ENCODE peak calls at places on chromosomes 11 and 22, in eight cellular contexts. Q, R, B, F, O, T, W and C are unnamed samples.

GRCh38 chr11:72421351-72421750 is 13.0 kb downstream of the CLPB start:
- DNase-seq in B (no peak), Q (no peak), W (no peak), O (no peak), R (no peak), F (no peak), T (no peak), C (no peak)

GRCh38 chr22:39089928-39090327 is 7.1 kb upstream of the APOBEC3H start:
- DNase-seq in O (no peak), T (no peak), R (no peak), B (no peak), W (no peak), F (no peak), Q (no peak), C (no peak)

GRCh38 chr22:25085930-25086901 is 113.4 kb upstream of the CRYBB3 start:
- DNase-seq in Q (no peak), R (no peak), W (no peak), B (no peak), F (no peak), T (no peak), O (peak; percentile 99), C (no peak)

GRCh38 chr11:1854132-1854948 is 1.5 kb downstream of the LSP1 start:
- DNase-seq in T (no peak), R (no peak), Q (no peak), B (no peak), F (no peak), W (no peak), O (no peak), C (no peak)

GRCh38 chr11:61071208-61071681 is 31.0 kb upstream of the CD5 start:
- DNase-seq in T (no peak), B (no peak), W (no peak), F (no peak), O (no peak), Q (no peak), R (peak; percentile 67), C (no peak)

GRCh38 chr11:32316232-32316631 is 119.1 kb downstream of the WT1 start:
- DNase-seq in T (no peak), B (no peak), W (no peak), F (no peak), R (no peak), Q (no peak), O (no peak), C (no peak)

GRCh38 chr11:59551651-59552521 is 40.5 kb downstream of the OR4D9 start:
- DNase-seq in Q (peak; percentile 94), W (no peak), O (peak; percentile 78), R (peak; percentile 36), T (no peak), B (peak; percentile 45), F (no peak), C (no peak)

GRCh38 chr22:21796231-21796630 is 60.6 kb upstream of the YPEL1 start:
- DNase-seq in O (no peak), T (no peak), W (no peak), B (no peak), F (no peak), Q (no peak), R (no peak), C (no peak)

DNA sequence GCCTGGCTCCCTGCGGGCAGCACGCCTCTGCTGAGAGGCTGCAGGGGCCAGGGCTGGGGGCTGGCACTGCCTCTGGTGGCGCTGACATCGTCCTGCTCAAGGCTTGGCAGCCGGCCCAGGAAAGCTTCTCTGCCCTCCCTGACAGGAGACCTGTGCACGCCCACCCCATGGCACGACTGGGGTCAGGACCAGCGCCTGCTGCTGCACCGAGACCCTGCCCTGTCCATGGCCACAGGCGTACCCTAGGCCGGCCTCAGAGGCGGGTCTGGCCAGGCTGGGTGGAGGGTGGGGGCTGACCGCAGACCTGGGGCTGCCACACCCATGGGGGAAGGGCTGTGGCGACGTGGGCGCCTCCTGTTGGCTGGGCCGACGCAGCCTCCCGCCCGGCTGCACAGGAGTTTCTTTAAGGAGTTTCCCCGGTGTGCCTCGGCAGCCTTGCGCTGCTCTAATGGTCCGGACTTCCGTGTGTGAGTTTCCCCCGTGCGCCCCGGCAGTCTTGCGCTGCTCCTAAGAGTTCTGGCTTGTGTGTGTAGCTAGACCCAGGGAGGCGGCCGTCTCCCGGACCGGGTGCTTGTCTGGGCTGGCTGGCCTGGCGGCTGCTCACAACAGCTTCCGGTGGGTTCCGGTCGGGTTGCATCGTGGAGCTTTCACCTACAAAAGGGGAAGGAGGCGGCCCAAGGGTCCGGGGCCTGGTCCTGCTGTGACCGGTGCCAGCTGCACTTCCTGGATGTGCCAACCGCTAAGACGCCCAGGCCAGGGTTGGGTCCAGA is 4.7 kb downstream of the TRABD start:
- DNase-seq in Q (peak; percentile 61), F (peak; percentile 88), O (peak; percentile 46), R (peak; percentile 53), T (peak; percentile 79), B (peak; percentile 84), W (peak; percentile 89), C (peak; percentile 68)
- H3K4me1 ChIP-seq in Q (peaks cover 13% of the 10 kb centered on the region), F (peaks cover 75% of the 10 kb centered on the region), O (peaks cover 27% of the 10 kb centered on the region), R (peaks cover 64% of the 10 kb centered on the region), T (peaks cover 20% of the 10 kb centered on the region), B (peaks cover 26% of the 10 kb centered on the region), W (peaks cover 69% of the 10 kb centered on the region), C (peaks cover 12% of the 10 kb centered on the region)

GRCh38 chr11:62552465-62552782 is 5.8 kb upstream of the AHNAK start:
- DNase-seq in T (no peak), R (no peak), F (no peak), O (no peak), Q (peak; percentile 72), W (no peak), B (no peak), C (no peak)
- H3K4me3 ChIP-seq in T (no peak overlapping the region), R (no peak overlapping the region), F (peak overlapping the region; percentile 27), O (no peak overlapping the region), Q (peak overlapping the region; percentile 60), W (no peak overlapping the region), B (no peak overlapping the region), C (no peak overlapping the region)

DNA sequence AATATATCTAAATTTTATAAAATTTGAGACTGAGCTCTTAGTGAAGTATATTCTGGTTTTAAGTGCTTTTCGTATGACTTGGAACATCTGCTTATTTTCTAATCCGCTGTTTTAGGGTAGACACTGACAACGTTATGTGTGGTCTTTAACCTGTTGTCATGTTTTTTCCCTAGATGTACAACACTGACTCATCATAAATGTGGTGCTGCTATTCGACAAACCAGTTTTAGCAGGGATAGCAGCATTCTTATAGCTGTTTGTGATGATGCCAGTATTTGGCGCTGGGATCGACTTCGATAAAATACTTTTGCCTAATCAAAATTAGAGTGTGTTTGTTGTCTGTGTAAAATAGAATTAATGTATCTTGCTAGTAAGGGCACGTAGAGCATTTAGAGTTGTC is 23.8 kb upstream of the HIKESHI start:
- DNase-seq in Q (no peak), T (no peak), F (no peak), O (no peak), R (no peak), W (no peak), B (no peak), C (no peak)
- H3K36me3 ChIP-seq in Q (peaks cover 3% of the 10 kb centered on the region), T (no peaks in the 10 kb centered on the region), F (peaks cover 50% of the 10 kb centered on the region), O (no peaks in the 10 kb centered on the region), R (peaks cover 58% of the 10 kb centered on the region), W (peaks cover 37% of the 10 kb centered on the region), B (no peaks in the 10 kb centered on the region), C (no peaks in the 10 kb centered on the region)

DNA sequence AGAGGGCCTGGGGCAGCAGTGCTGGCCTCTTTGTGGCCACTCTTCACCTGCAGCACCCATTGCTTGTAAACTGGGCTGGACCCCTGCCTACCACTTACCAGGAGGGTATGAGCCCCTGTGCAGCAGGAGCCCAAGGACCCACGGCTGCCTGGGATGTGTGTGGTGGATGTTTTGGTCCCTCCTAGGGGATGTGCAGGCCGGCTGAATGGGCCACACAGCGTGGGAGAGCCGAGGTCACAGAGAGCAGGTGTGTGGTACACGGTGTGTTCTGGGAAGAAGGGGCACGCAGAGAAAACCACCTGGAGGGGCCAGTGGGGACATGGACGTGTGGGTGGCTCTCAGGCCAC is 19.3 kb upstream of the GNB1L start:
- DNase-seq in W (no peak), B (no peak), T (peak; percentile 25), F (no peak), Q (no peak), R (no peak), O (no peak), C (no peak)
- H3K4me1 ChIP-seq in W (peaks cover 21% of the 10 kb centered on the region), B (no peaks in the 10 kb centered on the region), T (no peaks in the 10 kb centered on the region), F (peaks cover 25% of the 10 kb centered on the region), Q (peaks cover 5% of the 10 kb centered on the region), R (no peaks in the 10 kb centered on the region), O (peaks cover 50% of the 10 kb centered on the region), C (peaks cover 35% of the 10 kb centered on the region)

DNA sequence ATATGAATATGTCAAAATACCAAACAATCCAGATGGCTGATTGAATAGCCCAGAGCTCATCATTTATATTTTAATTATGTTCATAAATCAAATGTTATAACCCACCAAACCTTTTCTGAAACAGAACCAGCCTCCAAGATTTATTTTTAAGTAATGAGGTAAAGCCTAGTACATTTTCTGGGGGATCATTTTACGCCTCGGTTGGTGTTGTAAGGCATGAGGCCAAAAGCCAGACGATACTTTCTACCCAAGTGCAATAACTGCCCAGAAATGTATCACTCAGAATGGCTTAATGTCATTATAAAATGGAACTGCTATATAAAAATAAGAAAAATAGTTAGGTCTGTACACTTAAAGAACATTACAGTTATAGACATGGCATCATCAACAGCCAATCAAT is 283.3 kb downstream of the CADM1 start:
- DNase-seq in Q (no peak), F (no peak), W (no peak), O (no peak), R (no peak), B (no peak), T (no peak), C (no peak)
- H3K4me3 ChIP-seq in Q (no peak overlapping the region), F (no peak overlapping the region), W (no peak overlapping the region), O (no peak overlapping the region), R (no peak overlapping the region), B (no peak overlapping the region), T (no peak overlapping the region), C (no peak overlapping the region)